ENCODE peak calls at places on chromosome 9, in six cellular contexts. P, V, Z, C, T and W are unnamed samples.

GRCh38 chr9:129582865-129583264 is 38.0 kb downstream of the C9orf50 start:
- DNase-seq in P (no peak), V (no peak), Z (no peak), C (no peak), T (no peak), W (no peak)

GRCh38 chr9:33506626-33507370 is 17.3 kb upstream of the ANKRD18B start:
- DNase-seq in P (peak), V (peak), Z (peak), C (peak), T (peak), W (no peak)

GRCh38 chr9:96394832-96395496 is 11.5 kb upstream of the SLC35D2 start:
- DNase-seq in P (no peak), V (no peak), Z (no peak), C (no peak), T (no peak), W (peak)

GRCh38 chr9:16294371-16294770 is 576.1 kb downstream of the BNC2 start:
- DNase-seq in P (peak), V (no peak), Z (no peak), C (peak), T (no peak), W (no peak)

GRCh38 chr9:116460026-116460425 is 227.1 kb upstream of the TRIM32 start:
- DNase-seq in P (no peak), V (no peak), Z (no peak), C (no peak), T (no peak), W (no peak)

GRCh38 chr9:1047605-1048235 is 2.4 kb upstream of the DMRT2 start:
- DNase-seq in P (no peak), V (no peak), Z (peak), C (peak), T (no peak), W (peak)

GRCh38 chr9:113409481-113409880 is 994 bp downstream of the POLE3 start:
- DNase-seq in P (peak), V (peak), Z (no peak), C (peak), T (no peak), W (no peak)

GRCh38 chr9:94084314-94084713 is at the start of gene PTPDC1:
- DNase-seq in P (peak), V (peak), Z (peak), C (peak), T (peak), W (peak)

GRCh38 chr9:124771867-124772621 is 933 bp upstream of the NR6A1 start:
- DNase-seq in P (peak), V (peak), Z (peak), C (peak), T (peak), W (peak)

GRCh38 chr9:18438300-18438925 is 35.5 kb upstream of the ADAMTSL1 start:
- DNase-seq in P (peak), V (peak), Z (peak), C (peak), T (no peak), W (peak)

GRCh38 chr9:4366649-4367330 is 66.9 kb upstream of the GLIS3 start:
- DNase-seq in P (peak), V (peak), Z (peak), C (peak), T (peak), W (peak)

GRCh38 chr9:33065157-33066076 is 11.1 kb downstream of the SMU1 start:
- DNase-seq in P (no peak), V (no peak), Z (no peak), C (no peak), T (no peak), W (no peak)

GRCh38 chr9:19946446-19947109 is 157.7 kb upstream of the SLC24A2 start:
- DNase-seq in P (peak), V (peak), Z (peak), C (peak), T (no peak), W (peak)

GRCh38 chr9:89924611-89925010 is 319.8 kb downstream of the GADD45G start:
- DNase-seq in P (no peak), V (no peak), Z (no peak), C (no peak), T (no peak), W (no peak)

GRCh38 chr9:116081437-116082110 is 72.0 kb upstream of the PAPPA start:
- DNase-seq in P (no peak), V (no peak), Z (no peak), C (no peak), T (no peak), W (no peak)

GRCh38 chr9:114606597-114607207 is 4.4 kb upstream of the TMEM268 start:
- DNase-seq in P (peak), V (peak), Z (peak), C (peak), T (no peak), W (no peak)

GRCh38 chr9:93319992-93320490 is 131.4 kb upstream of the FAM120A start:
- DNase-seq in P (peak), V (no peak), Z (no peak), C (no peak), T (no peak), W (no peak)

GRCh38 chr9:133613396-133613795 is 4.2 kb upstream of the FAM163B start:
- DNase-seq in P (no peak), V (no peak), Z (no peak), C (no peak), T (no peak), W (no peak)

GRCh38 chr9:114491430-114492003 is 13.8 kb downstream of the WHRN start:
- DNase-seq in P (no peak), V (no peak), Z (no peak), C (no peak), T (no peak), W (peak)

GRCh38 chr9:19875291-19875910 is 86.6 kb upstream of the SLC24A2 start:
- DNase-seq in P (peak), V (no peak), Z (no peak), C (peak), T (no peak), W (no peak)

GRCh38 chr9:135727257-135727875 is 25.4 kb downstream of the KCNT1 start:
- DNase-seq in P (no peak), V (no peak), Z (no peak), C (no peak), T (no peak), W (no peak)

GRCh38 chr9:79196606-79197005 is 375.2 kb upstream of the TLE4 start:
- DNase-seq in P (peak), V (no peak), Z (peak), C (peak), T (no peak), W (no peak)

GRCh38 chr9:131008909-131009618 is at the start of gene LAMC3:
- DNase-seq in P (no peak), V (no peak), Z (no peak), C (peak), T (no peak), W (peak)

GRCh38 chr9:87857141-87857947 is 25.3 kb upstream of the SPATA31E1 start:
- DNase-seq in P (no peak), V (no peak), Z (no peak), C (no peak), T (no peak), W (no peak)

GRCh38 chr9:133657120-133657661 is 21.0 kb downstream of the DBH start:
- DNase-seq in P (peak), V (no peak), Z (peak), C (peak), T (no peak), W (no peak)

GRCh38 chr9:134641173-134641985 is at the start of gene COL5A1:
- DNase-seq in P (peak), V (peak), Z (peak), C (peak), T (no peak), W (peak)

GRCh38 chr9:93450817-93451761 is at the start of gene FAM120A:
- DNase-seq in P (peak), V (peak), Z (peak), C (peak), T (peak), W (peak)

GRCh38 chr9:7433508-7434292 is 365.9 kb downstream of the DMAC1 start:
- DNase-seq in P (no peak), V (no peak), Z (no peak), C (no peak), T (no peak), W (no peak)

GRCh38 chr9:111350556-111350955 is 20.5 kb upstream of the OR2K2 start:
- DNase-seq in P (no peak), V (no peak), Z (peak), C (no peak), T (no peak), W (no peak)

GRCh38 chr9:111352545-111352944 is 22.5 kb upstream of the OR2K2 start:
- DNase-seq in P (no peak), V (no peak), Z (peak), C (no peak), T (no peak), W (no peak)

GRCh38 chr9:111348821-111349271 is 18.8 kb upstream of the OR2K2 start:
- DNase-seq in P (peak), V (peak), Z (peak), C (no peak), T (no peak), W (no peak)

DNA sequence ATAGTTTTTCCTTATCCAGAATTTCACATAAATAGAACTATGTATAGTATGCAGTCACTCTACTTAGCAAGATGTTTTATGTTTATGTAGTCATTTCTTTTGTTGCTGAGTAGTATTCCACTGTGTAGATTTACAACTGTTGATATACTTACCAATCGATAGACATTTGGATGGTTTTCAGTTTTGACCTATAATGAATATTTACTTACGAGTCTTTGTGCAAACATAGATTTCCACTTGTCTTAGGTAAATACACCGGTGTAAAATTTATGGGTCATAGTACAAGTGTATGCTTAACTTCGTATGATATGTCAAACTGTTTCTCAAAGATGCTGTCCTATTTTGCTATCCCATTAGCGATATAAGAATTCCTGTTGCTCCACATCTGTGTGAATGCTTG is 19.7 kb upstream of the OR2K2 start:
- DNase-seq in P (no peak), V (no peak), Z (no peak), C (no peak), T (no peak), W (no peak)
- H3K4me2 ChIP-seq in P (no peak), V (no peak), Z (no peak), C (no peak), T (no peak), W (no peak)

DNA sequence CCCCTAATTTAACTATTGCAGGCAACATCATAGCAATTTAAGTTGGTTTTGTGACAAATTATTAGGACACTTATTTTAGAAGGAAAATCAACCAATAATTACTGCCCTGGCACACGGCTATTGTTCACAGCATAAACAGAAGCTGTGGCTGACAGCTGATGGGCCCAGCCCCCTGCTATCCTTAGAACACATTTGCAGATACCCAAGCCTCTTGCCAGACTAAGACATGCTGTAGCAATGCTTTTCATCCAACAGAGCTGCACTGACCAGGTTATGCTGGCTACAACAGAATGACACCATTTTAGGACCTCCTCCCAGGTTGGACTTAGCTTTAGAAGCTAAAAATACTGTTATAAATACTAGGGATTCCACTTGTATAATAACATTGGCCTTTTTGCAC is 852.7 kb upstream of the DMAC1 start:
- DNase-seq in P (no peak), V (no peak), Z (no peak), C (no peak), T (no peak), W (no peak)
- H3K4me3 ChIP-seq in P (no peak), V (no peak), Z (no peak), C (no peak), T (no peak), W (no peak)

GRCh38 chr9:120868676-120869359 is 8.2 kb downstream of the PHF19 start:
- DNase-seq in P (peak), V (peak), Z (peak), C (peak), T (peak), W (peak)

GRCh38 chr9:120869726-120870125 is 7.3 kb downstream of the PHF19 start:
- DNase-seq in P (no peak), V (no peak), Z (no peak), C (no peak), T (no peak), W (no peak)

GRCh38 chr9:120869360-120869687 is 7.7 kb downstream of the PHF19 start:
- DNase-seq in P (no peak), V (no peak), Z (no peak), C (no peak), T (no peak), W (no peak)

GRCh38 chr9:120868339-120868675 is 8.7 kb downstream of the PHF19 start:
- DNase-seq in P (no peak), V (no peak), Z (peak), C (peak), T (no peak), W (no peak)

GRCh38 chr9:120870206-120870605 is 6.8 kb downstream of the PHF19 start:
- DNase-seq in P (no peak), V (peak), Z (no peak), C (no peak), T (no peak), W (no peak)
- H3K27ac ChIP-seq in P (no peak), V (peak), Z (no peak), C (no peak), T (peak), W (no peak)

GRCh38 chr9:128333368-128333969 is 6.9 kb upstream of the SLC27A4 start:
- DNase-seq in P (no peak), V (no peak), Z (no peak), C (no peak), T (no peak), W (no peak)
- H3K4me2 ChIP-seq in P (no peak), V (no peak), Z (no peak), C (no peak), T (no peak), W (no peak)

DNA sequence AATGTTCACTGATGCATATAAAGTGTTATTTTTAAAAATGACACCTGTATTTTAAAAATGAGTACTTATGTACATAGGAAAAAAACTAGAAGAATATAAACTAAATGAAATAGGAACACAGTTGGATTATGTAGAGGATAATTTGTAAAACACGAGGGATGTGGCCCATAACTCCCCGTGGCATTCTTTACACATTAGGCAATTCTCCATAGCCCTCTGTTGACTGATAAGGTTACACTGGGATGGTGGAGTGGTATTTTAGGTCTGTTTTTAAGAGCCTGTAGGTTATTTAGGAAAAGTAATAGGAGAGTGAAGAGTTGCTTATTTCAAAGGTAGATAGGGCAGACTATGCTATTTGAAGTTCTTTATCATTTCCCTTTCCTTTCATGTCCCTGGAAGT is 1.8 kb downstream of the CAVIN4 start:
- DNase-seq in P (peak), V (no peak), Z (peak), C (peak), T (no peak), W (no peak)
- H3K4me3 ChIP-seq in P (no peak), V (no peak), Z (no peak), C (no peak), T (no peak), W (no peak)

DNA sequence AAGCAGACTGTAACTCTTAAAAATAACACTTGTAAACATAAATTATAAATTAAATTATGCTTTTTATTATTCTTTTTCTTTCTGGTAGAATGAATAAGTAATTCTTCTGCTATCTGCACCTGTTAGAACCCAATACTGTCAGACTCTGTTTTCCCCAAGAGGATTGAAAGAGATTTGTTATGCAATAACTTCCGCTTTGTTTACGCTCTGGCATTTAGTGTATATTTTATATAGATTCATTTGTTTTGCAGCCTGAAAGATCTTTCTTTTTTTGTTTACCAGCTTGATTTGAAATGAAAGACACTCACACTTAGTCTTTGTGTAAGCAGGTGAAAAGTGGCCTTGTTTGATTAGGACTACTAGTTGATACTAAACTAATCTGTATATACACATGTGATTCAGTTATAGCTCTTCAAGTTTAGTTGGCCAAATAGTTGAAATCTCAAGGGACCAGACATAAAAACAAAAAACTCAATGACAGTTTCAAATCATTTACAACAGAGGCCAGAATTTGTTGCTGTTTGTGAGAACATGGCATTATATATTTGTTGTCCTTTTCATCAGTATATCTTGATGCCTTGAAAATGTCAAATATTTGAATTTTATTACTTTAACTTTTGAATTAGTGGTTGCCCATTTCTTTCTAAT is 155.8 kb downstream of the PBX3 start:
- DNase-seq in P (no peak), V (no peak), Z (no peak), C (no peak), T (no peak), W (no peak)
- H3K27ac ChIP-seq in P (no peak), V (no peak), Z (no peak), C (no peak), T (no peak), W (no peak)

DNA sequence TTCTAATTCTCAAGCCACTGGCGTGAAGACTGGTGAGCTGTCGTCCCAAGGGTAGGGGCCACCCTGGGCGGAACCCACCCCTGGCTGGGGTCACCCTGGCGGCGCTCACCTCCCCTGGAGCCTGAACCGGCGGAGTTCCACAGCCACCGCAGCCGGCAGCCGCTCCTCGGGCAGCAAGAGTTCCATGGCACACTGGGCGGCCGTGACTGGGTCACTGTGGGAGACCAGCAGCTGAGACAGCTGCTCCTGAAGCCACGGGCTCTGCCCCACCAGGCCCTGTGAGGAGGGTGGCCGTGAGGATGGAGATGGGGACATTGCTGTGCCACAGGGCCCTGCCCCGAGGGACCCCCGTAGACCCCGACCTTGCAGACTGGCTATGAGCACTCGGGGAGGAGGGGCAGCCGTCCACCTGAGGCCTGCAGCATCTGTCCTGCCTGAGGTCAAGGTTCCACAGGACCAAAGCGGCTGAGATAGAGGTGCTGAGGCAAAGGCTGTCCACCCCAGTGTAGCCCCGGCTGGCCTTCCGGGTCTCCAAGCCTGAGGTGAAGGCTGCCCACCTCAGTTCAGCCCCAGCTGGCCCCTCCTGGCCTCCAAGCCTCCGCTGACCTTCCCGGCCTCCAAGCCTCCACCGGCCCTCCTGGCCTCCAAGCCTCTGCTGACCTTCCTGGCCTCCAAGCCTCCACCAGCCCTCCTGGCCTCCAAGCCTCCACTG is 50.6 kb upstream of the NRARP start:
- DNase-seq in P (no peak), V (no peak), Z (no peak), C (no peak), T (no peak), W (no peak)
- H3K4me2 ChIP-seq in P (no peak), V (no peak), Z (no peak), C (no peak), T (no peak), W (no peak)